ENCODE peak calls at places on chromosomes 12 and 14, in nine cellular contexts. W, C, K, D, V, Z, R, U and X are unnamed samples. For H3K27me3 and H3K9me3, the result is how much of the 10 kb centered on the place peaks cover.

GRCh38 chr12:97292588-97292987 is 170.0 kb upstream of the RMST start:
- DNase-seq in C (no peak), W (no peak), D (no peak), V (no peak), Z (no peak), U (no peak), R (no peak), K (no peak), X (no peak)

GRCh38 chr12:89157413-89157812 is 194.9 kb downstream of the DUSP6 start:
- DNase-seq in V (no peak), C (no peak), R (no peak), Z (no peak), U (no peak), K (no peak), W (no peak), D (no peak), X (no peak)

GRCh38 chr14:70665448-70666363 is 24.0 kb downstream of the TTC9 start:
- DNase-seq in R (no peak), U (no peak), D (no peak), C (peak), W (peak), Z (no peak), K (no peak), V (peak), X (no peak)

GRCh38 chr12:81077686-81078441 is at the start of gene ACSS3:
- DNase-seq in D (no peak), R (peak), C (peak), U (peak), V (peak), Z (peak), W (peak), K (no peak), X (no peak)

GRCh38 chr12:110035534-110036104 is 12.7 kb downstream of the C12orf76 start:
- DNase-seq in C (no peak), K (no peak), U (no peak), R (no peak), Z (no peak), V (no peak), D (no peak), W (no peak), X (no peak)

GRCh38 chr12:30546121-30546520 is 149.5 kb downstream of the IPO8 start:
- DNase-seq in C (no peak), R (no peak), D (no peak), U (no peak), K (no peak), W (no peak), V (peak), Z (no peak), X (no peak)

GRCh38 chr12:6373022-6373787 is 2.2 kb downstream of the SCNN1A start:
- DNase-seq in C (no peak), W (no peak), K (no peak), Z (peak), D (no peak), V (peak), R (no peak), U (no peak), X (no peak)

GRCh38 chr12:120720234-120720968 is 5.2 kb upstream of the ACADS start:
- DNase-seq in C (no peak), R (peak), K (peak), V (no peak), U (peak), Z (no peak), D (no peak), W (no peak), X (no peak)

GRCh38 chr12:75820848-75821578 is 210.6 kb downstream of the PHLDA1 start:
- DNase-seq in U (peak), K (peak), D (no peak), C (no peak), R (peak), W (no peak), V (no peak), Z (peak), X (no peak)

GRCh38 chr12:104565606-104566243 is 109.0 kb downstream of the CHST11 start:
- DNase-seq in R (peak), C (no peak), U (peak), V (no peak), D (no peak), W (no peak), Z (no peak), K (no peak), X (no peak)

GRCh38 chr14:68291820-68292219 is 472.2 kb downstream of the RAD51B start:
- DNase-seq in K (no peak), C (no peak), R (no peak), Z (no peak), V (no peak), U (no peak), D (no peak), W (no peak), X (no peak)

GRCh38 chr12:103712191-103712590 is 125.1 kb downstream of the STAB2 start:
- DNase-seq in D (no peak), R (no peak), V (no peak), U (no peak), W (no peak), C (no peak), K (no peak), Z (no peak), X (no peak)

GRCh38 chr12:46763230-46763629 is 62.6 kb downstream of the SLC38A4 start:
- DNase-seq in R (no peak), U (no peak), W (no peak), Z (no peak), D (no peak), C (no peak), V (no peak), K (no peak), X (no peak)

GRCh38 chr12:105358789-105359188 is 28.3 kb downstream of the C12orf75 start:
- DNase-seq in D (no peak), U (no peak), Z (no peak), W (no peak), V (no peak), K (no peak), R (no peak), C (no peak), X (no peak)

GRCh38 chr14:103526914-103527248 is 2.1 kb upstream of the TRMT61A start:
- DNase-seq in C (no peak), R (no peak), V (no peak), U (no peak), Z (no peak), D (no peak), W (no peak), K (no peak), X (no peak)

GRCh38 chr14:82075566-82075965 is 541.9 kb upstream of the SEL1L start:
- DNase-seq in U (peak), W (peak), V (peak), D (no peak), Z (peak), K (no peak), C (no peak), R (peak), X (no peak)

GRCh38 chr12:76478045-76478444 is 81.5 kb downstream of the OSBPL8 start:
- DNase-seq in C (no peak), Z (no peak), D (no peak), R (no peak), W (no peak), K (no peak), U (no peak), V (no peak), X (no peak)

GRCh38 chr12:96445743-96446655 is 43.4 kb upstream of the CFAP54 start:
- DNase-seq in R (peak), C (no peak), W (no peak), D (peak), Z (no peak), K (peak), V (no peak), U (peak), X (peak)

GRCh38 chr12:69898236-69898635 is 73.2 kb downstream of the MYRFL start:
- DNase-seq in C (no peak), U (peak), V (no peak), R (peak), D (no peak), Z (no peak), K (no peak), W (no peak), X (no peak)

GRCh38 chr14:74570696-74571095 is 41.3 kb downstream of the LTBP2 start:
- DNase-seq in W (no peak), Z (peak), V (no peak), U (no peak), K (no peak), D (no peak), R (no peak), C (no peak), X (no peak)

GRCh38 chr12:116213014-116213413 is 64.5 kb downstream of the MED13L start:
- DNase-seq in D (no peak), C (no peak), U (no peak), V (no peak), W (no peak), K (no peak), Z (no peak), R (no peak), X (no peak)

GRCh38 chr12:69987453-69988102 is 162.6 kb downstream of the MYRFL start:
- DNase-seq in W (peak), R (peak), D (no peak), K (peak), U (peak), C (no peak), Z (no peak), V (no peak), X (no peak)

GRCh38 chr12:72499244-72499643 is 227.1 kb downstream of the TRHDE start:
- DNase-seq in K (no peak), D (no peak), W (no peak), V (no peak), U (no peak), C (no peak), R (peak), Z (no peak), X (no peak)

DNA sequence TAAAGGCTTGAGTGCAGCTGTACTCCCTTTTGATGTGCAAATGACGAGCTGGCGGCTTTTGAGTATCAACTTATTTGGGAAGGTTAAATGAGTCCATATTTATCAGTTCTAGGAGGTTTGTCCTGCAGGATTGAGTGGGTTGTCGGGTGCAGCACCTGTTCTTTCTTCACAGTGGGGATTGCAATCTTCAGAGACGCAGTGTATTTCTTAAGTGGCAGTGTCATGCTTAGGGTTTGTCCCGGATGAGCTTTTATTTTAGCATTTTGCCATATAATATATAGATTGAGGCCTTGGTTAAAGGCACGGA is 1.2 kb downstream of the FUT8 start:
- DNase-seq in U (no peak), D (no peak), Z (no peak), V (no peak), C (no peak), R (peak), K (no peak), W (no peak), X (no peak)
- H3K27ac ChIP-seq in U (no peak), D (peak), Z (no peak), V (peak), C (peak), R (peak), K (no peak), W (no peak), X (peak)

DNA sequence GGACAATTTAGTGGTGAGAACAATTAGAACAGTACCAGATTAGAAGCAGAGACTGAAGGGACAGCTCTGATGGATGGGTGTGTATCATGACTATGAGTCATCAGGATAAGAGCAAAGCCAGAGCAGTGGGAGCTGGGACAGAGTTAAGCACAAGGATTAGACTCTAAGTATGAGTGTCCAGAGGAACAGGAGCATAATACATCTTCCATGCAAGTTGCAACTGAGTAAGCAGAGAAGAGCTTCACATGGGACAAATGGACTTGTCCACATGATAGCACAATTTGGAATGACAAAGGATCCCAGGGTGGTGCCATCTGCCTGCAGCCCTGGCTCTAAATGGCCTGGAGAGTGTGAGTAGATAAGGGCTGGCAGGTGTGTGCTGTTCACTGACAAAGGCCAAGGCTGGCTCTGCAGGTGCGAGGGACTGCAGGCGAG is 226.4 kb upstream of the CAND1 start:
- DNase-seq in Z (no peak), U (peak), V (no peak), R (peak), D (no peak), C (no peak), W (no peak), K (no peak), X (no peak)
- H3K27me3 ChIP-seq in Z (under half), U (under half), V (under half), R (under half), D (under half), C (under half), W (under half), K (under half), X (under half)

DNA sequence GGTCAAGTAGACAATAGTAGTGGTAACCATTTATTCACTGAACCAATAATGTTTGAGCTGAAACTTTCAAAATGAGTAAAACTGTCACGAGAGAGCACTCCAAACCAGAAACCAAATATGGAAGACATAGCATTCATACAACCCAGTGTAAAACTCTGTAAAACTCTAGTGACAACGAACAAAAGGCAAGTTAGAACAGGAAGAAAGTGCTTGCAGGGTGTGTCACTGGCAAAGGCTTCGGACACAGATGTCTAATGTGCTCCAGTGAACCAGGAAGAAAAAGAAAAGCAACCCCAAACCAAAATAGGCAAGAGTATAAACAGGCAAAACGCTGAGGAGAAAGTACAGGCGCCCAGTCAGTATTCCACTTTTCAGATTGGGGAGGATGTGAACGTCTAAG is 79.3 kb upstream of the FZD10 start:
- DNase-seq in W (no peak), U (no peak), D (no peak), V (no peak), K (no peak), Z (no peak), C (no peak), R (no peak), X (no peak)
- H3K9me3 ChIP-seq in W (under half), U (under half), D (under half), V (under half), K (half or more), Z (under half), C (under half), R (under half), X (under half)

GRCh38 chr12:21942377-21942703 is 1.1 kb upstream of the ABCC9 start:
- DNase-seq in V (no peak), D (no peak), Z (no peak), U (no peak), W (no peak), R (no peak), C (no peak), K (no peak), X (no peak)
- H3K27ac ChIP-seq in V (peak), D (no peak), Z (no peak), U (no peak), W (no peak), R (peak), C (peak), K (no peak), X (no peak)

GRCh38 chr12:132278421-132279183 is 50.8 kb downstream of the GALNT9 start:
- DNase-seq in W (no peak), C (no peak), K (no peak), Z (peak), D (no peak), R (no peak), V (no peak), U (no peak), X (no peak)
- H3K27me3 ChIP-seq in W (under half), C (half or more), K (under half), Z (under half), D (under half), R (under half), V (half or more), U (under half), X (under half)

DNA sequence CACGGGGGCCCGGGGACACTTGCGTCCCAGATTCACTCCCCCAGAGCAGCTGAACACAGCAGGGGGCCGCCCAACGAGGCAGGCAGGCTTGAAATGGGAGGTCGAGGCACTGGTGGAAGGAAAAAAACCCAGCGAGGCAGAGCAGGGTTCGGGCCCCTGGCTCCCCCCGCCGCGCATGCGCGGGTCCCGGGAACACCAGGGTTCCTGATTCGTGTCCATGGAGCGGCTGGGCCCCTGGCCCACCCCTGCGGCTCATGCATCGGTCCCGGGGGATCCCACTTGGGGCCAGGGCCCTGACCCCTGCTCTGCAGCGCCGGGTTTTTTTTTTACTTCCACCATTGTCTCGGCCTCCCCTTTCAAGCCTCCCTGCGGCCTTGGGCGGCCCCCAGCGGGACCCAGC is 321.5 kb downstream of the ALG10 start:
- DNase-seq in Z (no peak), V (no peak), D (no peak), U (no peak), C (no peak), R (no peak), K (no peak), W (no peak), X (no peak)
- H3K9me3 ChIP-seq in Z (under half), V (under half), D (under half), U (under half), C (under half), R (under half), K (half or more), W (under half), X (under half)

DNA sequence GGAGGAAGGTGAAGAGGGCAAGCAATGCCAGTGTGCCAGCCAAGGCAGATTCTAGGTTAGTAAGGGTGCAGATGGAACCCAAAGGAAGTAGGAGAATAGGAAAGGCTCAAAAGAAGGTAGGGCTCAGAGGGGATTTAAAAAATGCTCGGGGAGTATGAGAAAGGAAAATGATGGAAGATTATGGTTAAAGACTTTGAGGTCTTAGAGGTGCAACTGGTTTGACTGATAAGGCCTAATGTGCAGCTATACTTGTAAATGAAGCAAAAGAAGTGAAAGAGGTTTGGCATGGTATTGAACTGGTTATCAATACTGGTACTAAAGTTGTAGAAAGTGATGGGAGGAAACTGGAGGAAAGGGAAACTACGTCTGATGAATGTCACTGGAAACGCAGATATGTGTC is 94.7 kb downstream of the RPS6KA5 start:
- DNase-seq in Z (no peak), R (no peak), C (no peak), W (no peak), D (no peak), U (no peak), V (no peak), K (no peak), X (no peak)
- H3K27ac ChIP-seq in Z (no peak), R (no peak), C (no peak), W (no peak), D (no peak), U (no peak), V (no peak), K (no peak), X (no peak)